ENCODE peak calls at places on chromosomes 7 and 10, in seven cellular contexts. L is H9, G is mesendoderm, W is H1, V is neuronal stem cell, H is IMR-90, T is trophoblast cell. E is an unnamed sample.

GRCh38 chr10:31940839-31941653 is 12.4 kb upstream of the ARHGAP12 start:
- DNase-seq in L (no peak), G (peak), W (no peak), V (no peak), H (peak), T (peak), E (peak)

GRCh38 chr10:60377955-60378354 is 11.7 kb downstream of the ANK3 start:
- DNase-seq in L (no peak), G (no peak), W (no peak), V (no peak), H (peak), T (no peak), E (no peak)

GRCh38 chr7:74061840-74062539 is 21.6 kb upstream of the LIMK1 start:
- DNase-seq in L (peak), G (peak), W (no peak), V (no peak), H (peak), T (peak), E (peak)

GRCh38 chr7:33774762-33775523 is 130.4 kb upstream of the BMPER start:
- DNase-seq in L (no peak), G (no peak), W (no peak), V (no peak), H (peak), T (no peak), E (peak)

GRCh38 chr7:20352573-20353304 is 22.0 kb downstream of the ITGB8 start:
- DNase-seq in L (no peak), G (peak), W (no peak), V (no peak), H (peak), T (peak), E (peak)

GRCh38 chr7:36794689-36795088 is 70.4 kb upstream of the AOAH start:
- DNase-seq in L (peak), G (peak), W (no peak), V (no peak), H (no peak), T (no peak), E (no peak)

GRCh38 chr10:102113956-102114857 is 6.0 kb downstream of the LDB1 start:
- DNase-seq in L (peak), G (peak), W (no peak), V (no peak), H (no peak), T (no peak), E (peak)

GRCh38 chr10:1715821-1716220 is 21.5 kb downstream of the ADARB2 start:
- DNase-seq in L (peak), G (peak), W (peak), V (no peak), H (no peak), T (no peak), E (peak)

GRCh38 chr7:135493362-135493761 is 16.5 kb downstream of the CNOT4 start:
- DNase-seq in L (no peak), G (no peak), W (no peak), V (no peak), H (no peak), T (no peak), E (no peak)

GRCh38 chr7:38855867-38856266 is 53.1 kb downstream of the VPS41 start:
- DNase-seq in L (no peak), G (peak), W (no peak), V (no peak), H (no peak), T (no peak), E (peak)

GRCh38 chr7:151795168-151795754 is 81.7 kb downstream of the PRKAG2 start:
- DNase-seq in L (no peak), G (no peak), W (no peak), V (no peak), H (no peak), T (peak), E (no peak)

GRCh38 chr7:148882668-148883232 is 1.3 kb downstream of the EZH2 start:
- DNase-seq in L (no peak), G (no peak), W (no peak), V (no peak), H (no peak), T (no peak), E (peak)

GRCh38 chr7:28217161-28217560 is 36.6 kb upstream of the JAZF1 start:
- DNase-seq in L (no peak), G (no peak), W (no peak), V (no peak), H (no peak), T (no peak), E (no peak)

GRCh38 chr7:139871276-139871675 is 42.2 kb downstream of the TBXAS1 start:
- DNase-seq in L (no peak), G (no peak), W (no peak), V (no peak), H (peak), T (no peak), E (peak)

GRCh38 chr10:10911471-10911921 is 106.2 kb upstream of the CELF2 start:
- DNase-seq in L (peak), G (peak), W (peak), V (peak), H (peak), T (peak), E (peak)

GRCh38 chr10:15088428-15089261 is at the start of gene ACBD7:
- DNase-seq in L (peak), G (peak), W (peak), V (peak), H (peak), T (peak), E (peak)

GRCh38 chr7:4733936-4734528 is 41.4 kb upstream of the AP5Z1 start:
- DNase-seq in L (no peak), G (no peak), W (no peak), V (no peak), H (no peak), T (no peak), E (no peak)

GRCh38 chr10:99779335-99779734 is 3.1 kb upstream of the ABCC2 start:
- DNase-seq in L (no peak), G (no peak), W (no peak), V (no peak), H (peak), T (peak), E (peak)

GRCh38 chr7:90455163-90456030 is 14.0 kb upstream of the PTTG1IP2 start:
- DNase-seq in L (no peak), G (peak), W (no peak), V (peak), H (peak), T (peak), E (peak)

GRCh38 chr7:4230352-4230751 is 451.7 kb upstream of the FOXK1 start:
- DNase-seq in L (no peak), G (no peak), W (no peak), V (no peak), H (no peak), T (no peak), E (no peak)

GRCh38 chr7:155218276-155219153 is 79.2 kb upstream of the INSIG1 start:
- DNase-seq in L (no peak), G (no peak), W (no peak), V (no peak), H (no peak), T (no peak), E (no peak)

GRCh38 chr7:127250312-127251047 is 2.3 kb downstream of the GRM8 start:
- DNase-seq in L (no peak), G (no peak), W (no peak), V (no peak), H (no peak), T (no peak), E (no peak)

GRCh38 chr7:110204527-110204926 is 886.4 kb upstream of the LRRN3 start:
- DNase-seq in L (peak), G (peak), W (peak), V (peak), H (peak), T (no peak), E (peak)

GRCh38 chr7:100682228-100682741 is 8.7 kb downstream of the GNB2 start:
- DNase-seq in L (no peak), G (no peak), W (no peak), V (no peak), H (peak), T (no peak), E (no peak)

GRCh38 chr7:38223311-38223710 is 45.3 kb downstream of the STARD3NL start:
- DNase-seq in L (no peak), G (no peak), W (no peak), V (no peak), H (no peak), T (no peak), E (no peak)

GRCh38 chr7:69717221-69717620 is 118.9 kb downstream of the AUTS2 start:
- DNase-seq in L (no peak), G (no peak), W (no peak), V (no peak), H (no peak), T (no peak), E (no peak)

GRCh38 chr7:22549051-22549450 is 49.1 kb upstream of the STEAP1B start:
- DNase-seq in L (peak), G (peak), W (no peak), V (no peak), H (no peak), T (peak), E (no peak)

GRCh38 chr10:13902868-13903267 is 316.1 kb downstream of the PRPF18 start:
- DNase-seq in L (no peak), G (no peak), W (no peak), V (no peak), H (no peak), T (peak), E (no peak)

GRCh38 chr7:127667751-127668530 is 15.9 kb downstream of the SND1 start:
- DNase-seq in L (no peak), G (no peak), W (no peak), V (no peak), H (peak), T (no peak), E (peak)

GRCh38 chr7:149495785-149496641 is 1.6 kb downstream of the ZNF746 start:
- DNase-seq in L (no peak), G (no peak), W (no peak), V (no peak), H (peak), T (no peak), E (peak)

GRCh38 chr10:33233635-33234034 is 100.8 kb downstream of the NRP1 start:
- DNase-seq in L (no peak), G (no peak), W (no peak), V (no peak), H (no peak), T (no peak), E (no peak)

GRCh38 chr7:114703677-114704076 is 218.2 kb upstream of the MDFIC start:
- DNase-seq in L (no peak), G (no peak), W (no peak), V (no peak), H (peak), T (no peak), E (peak)

GRCh38 chr7:142153400-142153799 is 41.9 kb downstream of the MGAM2 start:
- DNase-seq in L (no peak), G (no peak), W (no peak), V (no peak), H (no peak), T (peak), E (no peak)

GRCh38 chr10:75294866-75295692 is 59.3 kb upstream of the COMTD1 start:
- DNase-seq in L (peak), G (peak), W (no peak), V (peak), H (peak), T (peak), E (peak)

GRCh38 chr7:115340828-115341227 is 418.9 kb downstream of the MDFIC start:
- DNase-seq in L (no peak), G (no peak), W (no peak), V (no peak), H (peak), T (no peak), E (peak)

GRCh38 chr10:5088703-5089261 is 5.4 kb upstream of the AKR1C3 start:
- DNase-seq in L (no peak), G (no peak), W (no peak), V (no peak), H (no peak), T (no peak), E (no peak)
- H2BK5ac ChIP-seq in L (no peak), G (no peak), W (no peak), V (no peak), H (no peak), T (no peak), E (no peak)

GRCh38 chr10:18162021-18162631 is 21.9 kb downstream of the CACNB2 start:
- DNase-seq in L (no peak), G (no peak), W (no peak), V (no peak), H (no peak), T (no peak), E (no peak)

GRCh38 chr10:18157909-18158308 is 17.7 kb downstream of the CACNB2 start:
- DNase-seq in L (no peak), G (no peak), W (no peak), V (no peak), H (peak), T (no peak), E (no peak)

GRCh38 chr10:18158698-18159342 is 18.6 kb downstream of the CACNB2 start:
- DNase-seq in L (no peak), G (no peak), W (no peak), V (no peak), H (peak), T (no peak), E (no peak)

GRCh38 chr10:18164093-18164492 is 23.9 kb downstream of the CACNB2 start:
- DNase-seq in L (no peak), G (no peak), W (no peak), V (no peak), H (peak), T (no peak), E (peak)

DNA sequence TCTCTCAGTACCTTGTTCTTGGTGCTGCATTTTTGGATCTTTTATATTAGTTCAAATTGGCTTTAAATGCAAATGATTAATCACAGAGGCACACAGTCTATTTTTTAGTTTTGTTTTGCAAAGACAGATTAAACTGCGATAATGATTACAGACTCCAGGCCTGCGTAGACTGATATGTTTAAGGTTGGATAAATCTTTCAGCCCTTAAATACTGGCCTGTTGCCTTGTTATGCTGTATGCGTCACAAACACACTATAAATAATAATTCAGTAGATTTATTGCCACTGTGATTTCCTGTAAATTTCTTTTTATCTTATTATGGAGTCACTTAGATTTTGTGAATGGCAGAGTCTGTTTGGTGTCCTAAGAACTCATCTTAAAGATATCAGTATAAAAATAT is 19.4 kb downstream of the CACNB2 start:
- DNase-seq in L (no peak), G (no peak), W (no peak), V (no peak), H (no peak), T (no peak), E (no peak)
- H2BK5ac ChIP-seq in L (no peak), G (no peak), W (no peak), V (no peak), H (no peak), T (no peak), E (no peak)

DNA sequence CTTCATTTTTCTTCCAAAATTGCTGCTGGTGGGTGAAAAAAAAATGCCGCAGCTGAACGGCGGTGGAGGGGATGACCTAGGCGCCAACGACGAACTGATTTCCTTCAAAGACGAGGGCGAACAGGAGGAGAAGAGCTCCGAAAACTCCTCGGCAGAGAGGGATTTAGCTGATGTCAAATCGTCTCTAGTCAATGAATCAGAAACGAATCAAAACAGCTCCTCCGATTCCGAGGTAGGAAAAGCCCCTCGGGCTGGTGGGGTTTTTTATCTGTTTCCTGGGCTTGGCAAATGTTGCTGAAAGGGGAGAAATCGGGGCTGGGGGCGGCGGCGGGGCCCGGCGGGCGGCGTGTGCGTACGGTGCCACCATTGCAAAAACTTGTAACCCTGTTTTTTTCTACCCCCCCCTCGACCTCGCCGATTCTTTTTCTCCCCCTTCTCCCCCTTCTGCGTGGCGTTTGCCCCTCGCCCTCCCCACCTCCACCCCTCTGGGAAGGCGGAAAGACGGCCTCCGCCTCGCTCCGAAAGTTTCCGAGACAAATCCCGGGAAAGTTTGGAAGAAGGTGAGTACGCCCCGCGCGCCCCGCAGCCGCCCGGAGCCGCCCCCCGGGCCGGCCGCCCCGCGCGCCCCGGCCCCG is 784 bp downstream of the TCF7L2 start:
- DNase-seq in L (no peak), G (peak), W (no peak), V (no peak), H (peak), T (peak), E (peak)
- H2BK5ac ChIP-seq in L (no peak), G (no peak), W (peak), V (peak), H (peak), T (peak), E (peak)

DNA sequence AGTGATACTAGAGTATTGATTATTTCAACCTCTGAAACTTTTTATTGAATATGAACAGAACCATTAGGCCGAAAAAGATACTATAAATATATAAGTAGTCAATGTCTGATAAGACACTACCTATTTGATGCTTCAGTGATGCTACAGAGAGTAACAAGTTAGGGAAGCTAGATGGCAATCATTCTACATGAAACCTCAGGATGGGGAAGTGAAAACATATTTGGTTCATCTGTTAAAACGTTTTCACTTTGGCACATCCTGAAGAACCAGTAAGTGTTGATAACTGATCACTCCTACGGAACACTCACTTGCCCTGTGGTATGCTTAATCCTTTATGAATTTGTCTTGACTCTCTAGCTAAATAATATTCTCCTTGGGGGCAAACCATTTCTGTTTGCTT is 1064.9 kb downstream of the NXPH1 start:
- DNase-seq in L (no peak), G (no peak), W (no peak), V (no peak), H (no peak), T (no peak), E (no peak)
- H2BK5ac ChIP-seq in L (no peak), G (no peak), W (no peak), V (no peak), H (no peak), T (no peak), E (no peak)

GRCh38 chr10:131747791-131748190 is 153.0 kb upstream of the PPP2R2D start:
- DNase-seq in L (no peak), G (no peak), W (no peak), V (no peak), H (no peak), T (no peak), E (no peak)

GRCh38 chr10:131748831-131749766 is 151.7 kb upstream of the PPP2R2D start:
- DNase-seq in L (no peak), G (peak), W (no peak), V (no peak), H (no peak), T (no peak), E (no peak)

GRCh38 chr10:131746785-131747184 is 154.0 kb upstream of the PPP2R2D start:
- DNase-seq in L (no peak), G (peak), W (no peak), V (no peak), H (no peak), T (no peak), E (no peak)

GRCh38 chr10:131747251-131747650 is 153.6 kb upstream of the PPP2R2D start:
- DNase-seq in L (no peak), G (no peak), W (no peak), V (no peak), H (no peak), T (no peak), E (no peak)

DNA sequence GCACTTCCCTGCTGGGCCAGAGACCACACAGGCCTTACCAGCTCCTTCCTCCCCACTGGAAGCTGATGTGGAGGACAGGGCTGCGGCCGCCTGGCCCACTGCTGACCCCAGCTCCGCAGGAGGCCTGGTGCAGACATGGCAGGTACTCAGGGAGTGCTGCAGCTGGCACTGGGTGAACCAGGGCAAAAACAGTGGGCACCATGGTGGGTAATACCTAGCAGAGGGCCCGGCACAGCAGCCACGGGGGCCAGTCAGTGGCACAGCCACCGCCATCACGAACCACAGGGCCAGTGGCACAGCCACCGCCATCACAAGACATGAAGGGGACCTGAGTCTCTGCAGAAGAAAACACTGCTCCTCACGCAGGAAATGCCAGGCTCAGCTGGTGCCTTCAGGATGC is 152.6 kb upstream of the PPP2R2D start:
- DNase-seq in L (no peak), G (no peak), W (no peak), V (no peak), H (no peak), T (no peak), E (no peak)
- H2BK5ac ChIP-seq in L (no peak), G (no peak), W (peak), V (no peak), H (no peak), T (no peak), E (no peak)

GRCh38 chr7:770336-770735 is 43.3 kb upstream of the PRKAR1B start:
- DNase-seq in L (no peak), G (no peak), W (no peak), V (no peak), H (no peak), T (no peak), E (no peak)
- H2BK5ac ChIP-seq in L (no peak), G (no peak), W (no peak), V (no peak), H (no peak), T (no peak), E (no peak)

DNA sequence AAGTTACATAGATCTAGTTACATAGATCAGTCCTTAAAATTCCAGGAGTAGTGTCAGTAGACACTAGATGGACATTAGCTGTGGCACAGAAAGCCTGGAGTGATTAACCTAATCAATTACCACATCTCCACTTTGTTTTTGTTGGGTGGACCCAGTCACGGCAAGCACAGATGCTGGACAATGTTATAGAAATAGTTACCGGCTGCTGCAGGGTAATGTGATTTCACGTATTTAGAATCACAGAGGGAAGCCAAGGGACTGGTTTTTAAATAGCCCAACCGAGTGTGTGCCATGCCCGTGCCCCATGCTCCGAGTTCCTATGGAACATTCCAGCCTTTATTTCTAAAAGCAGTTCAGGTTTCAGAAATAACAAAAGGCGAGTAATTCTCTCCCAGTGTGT is 2.8 kb downstream of the LGI1 start:
- DNase-seq in L (no peak), G (no peak), W (no peak), V (no peak), H (no peak), T (no peak), E (no peak)
- H2BK5ac ChIP-seq in L (no peak), G (no peak), W (no peak), V (no peak), H (no peak), T (peak), E (no peak)

E was measured in mesenchymal stem cell.